ENCODE peak calls at places on chromosomes 12 and 14, in four cellular contexts. One of them, this sample, is unnamed.
A peak's percentile ranks its signal among the peaks of the same experiment; 100 is the strongest.

GRCh38 chr14:91352101-91352500 is 65.5 kb downstream of the CCDC88C start:
- DNase-seq in WERI-Rb-1: no peak
- DNase-seq in ovary: peak; percentile 33
- DNase-seq in kidney: peak; percentile 65
- DNase-seq in this sample: no peak

GRCh38 chr14:64279719-64280668 is 14.2 kb downstream of the ESR2 start:
- DNase-seq in kidney: no peak
- DNase-seq in WERI-Rb-1: no peak
- DNase-seq in ovary: no peak
- DNase-seq in this sample: no peak

GRCh38 chr12:52561880-52562449 is 9.0 kb upstream of the KRT71 start:
- DNase-seq in ovary: no peak
- DNase-seq in kidney: no peak
- DNase-seq in WERI-Rb-1: no peak
- DNase-seq in this sample: no peak

GRCh38 chr14:77889971-77890442 is 90.1 kb downstream of the ADCK1 start:
- DNase-seq in ovary: no peak
- DNase-seq in WERI-Rb-1: no peak
- DNase-seq in kidney: no peak
- DNase-seq in this sample: no peak

GRCh38 chr12:132194556-132194955 is 50.3 kb downstream of the NOC4L start:
- DNase-seq in ovary: no peak
- DNase-seq in WERI-Rb-1: no peak
- DNase-seq in kidney: no peak
- DNase-seq in this sample: no peak

GRCh38 chr12:97637770-97638169 is 175.2 kb downstream of the RMST start:
- DNase-seq in kidney: no peak
- DNase-seq in ovary: no peak
- DNase-seq in WERI-Rb-1: no peak
- DNase-seq in this sample: no peak

GRCh38 chr14:106578479-106578878 is 1052.1 kb downstream of the TMEM121 start:
- DNase-seq in WERI-Rb-1: no peak
- DNase-seq in ovary: no peak
- DNase-seq in kidney: no peak
- DNase-seq in this sample: no peak

GRCh38 chr14:68458840-68459469 is 333.9 kb downstream of the ZFP36L1 start:
- DNase-seq in WERI-Rb-1: peak; percentile 72
- DNase-seq in kidney: peak; percentile 81
- DNase-seq in ovary: no peak
- DNase-seq in this sample: no peak

GRCh38 chr12:120466560-120467315 is 2.8 kb downstream of the SRSF9 start:
- DNase-seq in ovary: no peak
- DNase-seq in WERI-Rb-1: peak; percentile 64
- DNase-seq in kidney: no peak
- DNase-seq in this sample: peak; percentile 59

GRCh38 chr12:39467432-39467870 is 24.5 kb upstream of the KIF21A start:
- DNase-seq in ovary: no peak
- DNase-seq in kidney: no peak
- DNase-seq in WERI-Rb-1: no peak
- DNase-seq in this sample: no peak

GRCh38 chr12:114355389-114356088 is 50.4 kb downstream of the TBX5 start:
- DNase-seq in ovary: peak; percentile 14
- DNase-seq in WERI-Rb-1: peak; percentile 33
- DNase-seq in kidney: no peak
- DNase-seq in this sample: no peak
- TF ChIP-seq CTCF in ovary: no peak
- TF ChIP-seq CTCF in WERI-Rb-1: peak; percentile 78
- TF ChIP-seq CTCF in kidney: no peak
- TF ChIP-seq CTCF in this sample: no peak

GRCh38 chr14:76546426-76547221 is 170.7 kb downstream of the ESRRB start:
- DNase-seq in ovary: no peak
- DNase-seq in kidney: no peak
- DNase-seq in WERI-Rb-1: peak; percentile 80
- DNase-seq in this sample: peak; percentile 51
- TF ChIP-seq CTCF in ovary: no peak
- TF ChIP-seq CTCF in kidney: no peak
- TF ChIP-seq CTCF in WERI-Rb-1: peak; percentile 72
- TF ChIP-seq CTCF in this sample: peak; percentile 95

GRCh38 chr14:103138483-103139370 is 15.5 kb downstream of the TNFAIP2 start:
- DNase-seq in kidney: peak; percentile 84
- DNase-seq in ovary: peak; percentile 23
- DNase-seq in WERI-Rb-1: no peak
- DNase-seq in this sample: peak; percentile 54
- TF ChIP-seq CTCF in kidney: no peak
- TF ChIP-seq CTCF in ovary: no peak
- TF ChIP-seq CTCF in WERI-Rb-1: no peak
- TF ChIP-seq CTCF in this sample: no peak

GRCh38 chr12:26441434-26441833 is 246.1 kb downstream of the SSPN start:
- DNase-seq in WERI-Rb-1: no peak
- DNase-seq in ovary: no peak
- DNase-seq in kidney: no peak
- DNase-seq in this sample: no peak
- TF ChIP-seq CTCF in WERI-Rb-1: no peak
- TF ChIP-seq CTCF in ovary: no peak
- TF ChIP-seq CTCF in kidney: no peak
- TF ChIP-seq CTCF in this sample: no peak

DNA sequence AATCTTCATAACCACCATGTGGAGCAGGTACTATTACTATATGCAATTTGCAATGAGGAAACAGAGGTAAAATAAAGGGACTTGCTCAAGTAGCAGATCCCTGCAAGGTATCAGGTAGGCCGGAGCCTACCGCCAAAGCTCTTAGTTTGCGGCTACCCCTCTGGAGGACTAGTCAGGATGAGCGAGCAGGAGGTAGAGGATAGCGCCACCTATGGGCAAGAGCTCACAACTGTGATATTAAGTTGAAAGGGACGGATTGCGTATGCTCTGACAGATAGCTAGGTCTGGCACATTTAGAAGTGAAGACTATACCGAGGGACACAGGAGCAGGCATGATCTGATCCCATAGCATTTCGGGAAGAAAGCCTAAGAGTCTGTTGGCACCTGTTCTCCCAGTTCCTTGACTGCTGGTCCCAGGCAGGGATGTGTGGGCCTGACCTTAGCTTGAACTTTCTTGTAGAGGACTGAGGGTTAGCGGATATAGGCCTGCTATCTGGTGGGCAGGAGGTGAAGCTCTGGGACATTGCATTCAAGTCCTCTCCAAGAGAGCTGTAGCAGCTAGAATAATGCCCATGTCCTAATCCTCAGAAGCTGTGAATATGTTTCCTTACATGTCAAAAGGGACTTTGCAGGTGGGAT is 48.0 kb downstream of the SLC17A8 start:
- DNase-seq in WERI-Rb-1: peak; percentile 76
- DNase-seq in ovary: no peak
- DNase-seq in kidney: no peak
- DNase-seq in this sample: peak; percentile 71
- TF ChIP-seq CTCF in WERI-Rb-1: peak; percentile 80
- TF ChIP-seq CTCF in ovary: no peak
- TF ChIP-seq CTCF in kidney: peak; percentile 49
- TF ChIP-seq CTCF in this sample: peak; percentile 83

GRCh38 chr12:13941258-13942249 is 39.8 kb downstream of the GRIN2B start:
- DNase-seq in kidney: no peak
- DNase-seq in ovary: no peak
- DNase-seq in WERI-Rb-1: peak; percentile 70
- DNase-seq in this sample: peak; percentile 50
- TF ChIP-seq CTCF in kidney: peak; percentile 51
- TF ChIP-seq CTCF in ovary: no peak
- TF ChIP-seq CTCF in WERI-Rb-1: peak; percentile 64
- TF ChIP-seq CTCF in this sample: peak; percentile 69

GRCh38 chr12:12608557-12608957 is 3.1 kb upstream of the CREBL2 start:
- DNase-seq in ovary: no peak
- DNase-seq in WERI-Rb-1: no peak
- DNase-seq in kidney: no peak
- DNase-seq in this sample: no peak
- TF ChIP-seq CTCF in ovary: no peak
- TF ChIP-seq CTCF in WERI-Rb-1: no peak
- TF ChIP-seq CTCF in kidney: no peak
- TF ChIP-seq CTCF in this sample: no peak

DNA sequence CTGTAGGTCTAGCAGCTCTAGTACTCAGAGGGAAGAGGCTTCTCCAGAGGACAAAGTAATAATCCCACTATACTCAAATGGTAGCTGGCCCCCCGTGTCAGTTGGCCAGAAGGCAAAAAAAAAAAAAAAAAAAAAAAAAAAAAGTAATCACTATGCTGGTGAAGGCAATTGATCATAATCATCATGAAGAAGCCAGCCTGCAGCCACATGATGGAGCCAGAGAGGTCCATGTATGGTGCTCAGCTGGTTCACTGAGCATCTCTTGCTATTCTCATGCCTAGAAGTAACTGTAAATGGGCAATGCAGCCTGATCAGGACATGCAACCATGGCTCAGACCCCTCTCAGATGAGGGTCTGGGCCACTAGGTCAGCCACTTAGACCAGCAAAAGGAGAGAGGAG is 378.8 kb downstream of the MED13L start:
- DNase-seq in ovary: no peak
- DNase-seq in WERI-Rb-1: no peak
- DNase-seq in kidney: no peak
- DNase-seq in this sample: no peak
- TF ChIP-seq CTCF in ovary: no peak
- TF ChIP-seq CTCF in WERI-Rb-1: peak; percentile 36
- TF ChIP-seq CTCF in kidney: no peak
- TF ChIP-seq CTCF in this sample: no peak

GRCh38 chr12:48773686-48774085 is 15.2 kb downstream of the ADCY6 start:
- DNase-seq in kidney: peak; percentile 65
- DNase-seq in WERI-Rb-1: no peak
- DNase-seq in ovary: no peak
- DNase-seq in this sample: no peak
- TF ChIP-seq CTCF in kidney: no peak
- TF ChIP-seq CTCF in WERI-Rb-1: no peak
- TF ChIP-seq CTCF in ovary: no peak
- TF ChIP-seq CTCF in this sample: no peak